ENCODE peak calls at places on chromosomes 1 and 21, in five cellular contexts. K, U, T, H and N are unnamed samples.

GRCh38 chr21:42199488-42200463 is 19.2 kb upstream of the ABCG1 start:
- DNase-seq in K (no peak), H (peak; percentile 38), T (peak; percentile 76), U (no peak), N (no peak)

GRCh38 chr1:200374569-200375312 is 35.1 kb downstream of the ZNF281 start:
- DNase-seq in T (no peak), U (no peak), K (no peak), H (no peak), N (no peak)

GRCh38 chr21:46322351-46323226 is 1.1 kb downstream of the C21orf58 start:
- DNase-seq in K (peak; percentile 53), T (peak; percentile 56), H (peak; percentile 3), U (no peak), N (peak; percentile 30)

GRCh38 chr1:17892225-17892624 is 137.1 kb downstream of the ACTL8 start:
- DNase-seq in U (peak; percentile 76), K (no peak), H (no peak), T (no peak), N (no peak)

GRCh38 chr1:219518168-219518905 is 94.6 kb downstream of the ZC3H11B start:
- DNase-seq in U (no peak), H (no peak), K (no peak), T (peak; percentile 73), N (no peak)

GRCh38 chr1:158353333-158354038 is at the start of gene CD1E:
- DNase-seq in U (no peak), T (no peak), K (no peak), H (no peak), N (no peak)

GRCh38 chr1:245858683-245859509 is 648.2 kb downstream of the SMYD3 start:
- DNase-seq in U (no peak), K (no peak), T (peak; percentile 57), H (no peak), N (no peak)

GRCh38 chr1:22531251-22531650 is 32.0 kb upstream of the EPHA8 start:
- DNase-seq in T (no peak), H (no peak), U (no peak), K (no peak), N (no peak)

GRCh38 chr1:201011616-201012015 is 11.9 kb downstream of the KIF21B start:
- DNase-seq in H (no peak), K (no peak), U (no peak), T (no peak), N (no peak)

GRCh38 chr1:59375321-59376220 is 78.7 kb downstream of the FGGY start:
- DNase-seq in T (peak; percentile 76), H (no peak), U (no peak), K (no peak), N (peak; percentile 33)

GRCh38 chr1:221989741-221990140 is 247.9 kb upstream of the DUSP10 start:
- DNase-seq in K (no peak), T (peak; percentile 15), U (no peak), H (no peak), N (no peak)

GRCh38 chr1:214281030-214281901 is at the start of gene SMYD2:
- DNase-seq in U (peak; percentile 80), K (peak; percentile 79), T (peak; percentile 82), H (peak; percentile 66), N (peak; percentile 80)

GRCh38 chr1:244341455-244342450 is 110.0 kb downstream of the ADSS2 start:
- DNase-seq in H (no peak), T (no peak), U (no peak), K (no peak), N (no peak)

GRCh38 chr1:230066036-230066435 is 1.0 kb upstream of the GALNT2 start:
- DNase-seq in H (no peak), U (no peak), T (peak; percentile 36), K (no peak), N (no peak)

GRCh38 chr1:48823161-48823560 is 46.5 kb upstream of the BEND5 start:
- DNase-seq in K (no peak), U (peak; percentile 11), T (no peak), H (no peak), N (no peak)

GRCh38 chr1:89605692-89606091 is 27.2 kb upstream of the LRRC8C start:
- DNase-seq in T (peak; percentile 50), H (no peak), U (no peak), K (no peak), N (peak; percentile 73)

GRCh38 chr21:31538821-31539220 is 120.7 kb upstream of the SOD1 start:
- DNase-seq in K (no peak), H (no peak), T (no peak), U (no peak), N (no peak)

GRCh38 chr21:32940079-32941014 is 85.4 kb upstream of the OLIG2 start:
- DNase-seq in T (peak; percentile 62), K (no peak), U (peak; percentile 27), H (peak; percentile 51), N (peak; percentile 12)

GRCh38 chr1:92419642-92420041 is 67.1 kb downstream of the GFI1 start:
- DNase-seq in H (no peak), U (no peak), K (no peak), T (no peak), N (no peak)

GRCh38 chr1:14366361-14367018 is 232.0 kb upstream of the KAZN start:
- DNase-seq in H (no peak), U (no peak), K (peak; percentile 45), T (no peak), N (peak; percentile 87)

GRCh38 chr1:172399369-172400072 is 21.0 kb upstream of the C1orf105 start:
- DNase-seq in H (peak; percentile 63), T (peak; percentile 97), K (no peak), U (peak; percentile 41), N (peak; percentile 63)

GRCh38 chr21:44294391-44295162 is 5.3 kb upstream of the PFKL start:
- DNase-seq in T (no peak), K (peak; percentile 83), U (peak; percentile 86), H (no peak), N (peak; percentile 70)

GRCh38 chr1:31939484-31940329 is 1.5 kb upstream of the PTP4A2 start:
- DNase-seq in T (peak; percentile 80), K (peak; percentile 79), U (no peak), H (peak; percentile 76), N (peak; percentile 84)

GRCh38 chr1:9101510-9102146 is 27.3 kb downstream of the GPR157 start:
- DNase-seq in T (peak; percentile 68), U (peak; percentile 35), K (peak; percentile 70), H (no peak), N (peak; percentile 49)

GRCh38 chr1:85146972-85147359 is 53.9 kb downstream of the SYDE2 start:
- DNase-seq in T (peak; percentile 29), U (no peak), H (no peak), K (no peak), N (no peak)

GRCh38 chr1:215710340-215710971 is 143.4 kb downstream of the KCTD3 start:
- DNase-seq in U (no peak), K (no peak), H (no peak), T (peak; percentile 76), N (peak; percentile 22)

GRCh38 chr1:204493882-204494280 is 724 bp downstream of the PIK3C2B start:
- DNase-seq in K (no peak), H (peak; percentile 56), T (peak; percentile 63), U (peak; percentile 70), N (peak; percentile 65)

GRCh38 chr1:222618880-222619321 is 1.0 kb downstream of the MIA3 start:
- DNase-seq in T (peak; percentile 60), U (peak; percentile 11), K (peak; percentile 43), H (no peak), N (peak; percentile 55)

GRCh38 chr1:184116287-184116686 is 64.8 kb downstream of the TSEN15 start:
- DNase-seq in K (no peak), H (no peak), U (no peak), T (no peak), N (no peak)

GRCh38 chr1:232307299-232307698 is 322.6 kb downstream of the SIPA1L2 start:
- DNase-seq in T (no peak), K (no peak), H (no peak), U (no peak), N (peak; percentile 34)

DNA sequence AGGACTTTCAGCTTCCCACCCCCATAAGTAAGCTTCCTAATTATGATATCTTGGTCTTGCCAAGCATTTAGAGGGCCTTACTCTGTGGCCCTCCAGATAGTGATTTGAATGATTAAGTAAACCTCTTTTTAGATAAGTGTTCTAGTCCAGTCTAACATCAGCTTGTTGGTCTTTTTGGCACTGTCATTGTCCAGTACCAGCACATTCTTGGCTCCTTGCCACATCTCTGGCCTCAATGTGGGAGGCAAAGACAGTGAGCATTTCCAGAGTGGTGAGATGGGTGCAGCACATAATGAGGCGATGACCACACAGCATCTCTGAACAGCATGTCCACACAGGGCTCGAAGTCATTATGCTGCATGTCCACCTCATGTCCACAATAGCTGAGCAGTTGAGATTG is 6.1 kb downstream of the CAPZA1 start:
- DNase-seq in K (no peak), H (no peak), T (peak; percentile 49), U (peak; percentile 27), N (no peak)
- H3K4me3 ChIP-seq in K (no peak overlapping the region), H (peak overlapping the region; percentile 20), T (no peak overlapping the region), U (no peak overlapping the region), N (no peak overlapping the region)

GRCh38 chr1:12601690-12602632 is 16.0 kb downstream of the DHRS3 start:
- DNase-seq in H (no peak), T (no peak), U (peak; percentile 53), K (no peak), N (peak; percentile 99)
- H3K36me3 ChIP-seq in H (no peaks in the 10 kb centered on the region), T (peaks cover 20% of the 10 kb centered on the region), U (no peaks in the 10 kb centered on the region), K (no peaks in the 10 kb centered on the region), N (peaks cover 89% of the 10 kb centered on the region)

GRCh38 chr1:180380259-180381183 is 121.9 kb downstream of the ACBD6 start:
- DNase-seq in U (no peak), H (no peak), K (no peak), T (no peak), N (no peak)
- H3K9me3 ChIP-seq in U (peaks cover 77% of the 10 kb centered on the region), H (peaks cover 40% of the 10 kb centered on the region), K (no peaks in the 10 kb centered on the region), T (peaks cover 36% of the 10 kb centered on the region), N (peaks cover 55% of the 10 kb centered on the region)

GRCh38 chr1:46798820-46799219 is at the start of gene CYP4B1:
- DNase-seq in H (no peak), U (peak; percentile 45), K (no peak), T (no peak), N (peak; percentile 23)
- H3K4me3 ChIP-seq in H (no peak within 1 kb of the TSS), U (no peak within 1 kb of the TSS), K (no peak within 1 kb of the TSS), T (peak within 1 kb of the TSS; percentile 5), N (no peak within 1 kb of the TSS)

DNA sequence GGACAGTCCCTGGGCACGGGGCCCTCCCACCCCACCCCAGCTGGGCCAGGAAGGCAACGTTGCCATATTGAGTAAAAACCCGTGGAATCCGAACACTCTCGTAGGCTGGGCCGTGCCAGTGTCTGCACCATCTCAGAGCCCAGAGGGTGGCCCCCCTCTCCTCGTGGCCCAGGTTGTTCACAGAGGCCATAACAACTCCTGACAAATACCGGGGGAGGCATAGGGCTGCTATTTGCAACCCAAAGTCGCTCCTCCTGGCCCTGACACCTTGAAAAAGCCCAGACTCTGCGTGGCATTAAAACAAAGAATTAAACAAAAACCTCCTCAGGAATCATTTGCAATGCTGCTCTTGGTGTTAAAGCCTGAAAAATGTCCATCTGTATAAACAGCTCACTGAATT is 141.4 kb downstream of the CASZ1 start:
- DNase-seq in U (no peak), T (no peak), H (no peak), K (no peak), N (no peak)
- H3K36me3 ChIP-seq in U (no peaks in the 10 kb centered on the region), T (no peaks in the 10 kb centered on the region), H (no peaks in the 10 kb centered on the region), K (no peaks in the 10 kb centered on the region), N (no peaks in the 10 kb centered on the region)

GRCh38 chr1:247862756-247863155 is 5.8 kb downstream of the TRIM58 start:
- DNase-seq in T (no peak), K (no peak), H (no peak), U (no peak), N (no peak)
- H3K9me3 ChIP-seq in T (no peaks in the 10 kb centered on the region), K (peaks cover 3% of the 10 kb centered on the region), H (no peaks in the 10 kb centered on the region), U (no peaks in the 10 kb centered on the region), N (no peaks in the 10 kb centered on the region)

GRCh38 chr21:38733973-38734546 is 71.7 kb upstream of the ETS2 start:
- DNase-seq in H (peak; percentile 52), U (peak; percentile 85), T (peak; percentile 91), K (peak; percentile 95), N (peak; percentile 73)
- H3K4me3 ChIP-seq in H (peak overlapping the region; percentile 71), U (peak overlapping the region; percentile 48), T (no peak overlapping the region), K (peak overlapping the region; percentile 36), N (peak overlapping the region; percentile 12)

GRCh38 chr21:34839070-34839820 is 170.5 kb downstream of the CLIC6 start:
- DNase-seq in U (no peak), K (no peak), H (no peak), T (no peak), N (no peak)
- H3K36me3 ChIP-seq in U (no peaks in the 10 kb centered on the region), K (no peaks in the 10 kb centered on the region), H (peaks cover 75% of the 10 kb centered on the region), T (peaks cover 58% of the 10 kb centered on the region), N (peaks cover 66% of the 10 kb centered on the region)